ENCODE peak calls at places on chromosomes 12 and 14, in ten cellular contexts. F is sigmoid colon, C is transverse colon, H is A549, D is GM12878, P is esophagus muscularis mucosa, A is ovary, W is tibial nerve, K is K562, O is HepG2. U is an unnamed sample.

GRCh38 chr12:88836156-88836555 is 255.9 kb upstream of the KITLG start:
- DNase-seq in F (no peak), C (no peak), H (no peak), D (no peak), P (no peak), A (no peak), W (no peak), K (no peak), O (peak; percentile 10), U (no peak)

GRCh38 chr12:1347294-1347693 is 247.1 kb downstream of the FBXL14 start:
- DNase-seq in F (no peak), C (no peak), H (no peak), D (no peak), P (no peak), A (no peak), W (no peak), K (no peak), O (no peak), U (no peak)

GRCh38 chr12:92133795-92134637 is 11.6 kb downstream of the BTG1 start:
- DNase-seq in F (no peak), C (no peak), H (no peak), D (no peak), P (no peak), A (no peak), W (no peak), K (no peak), O (no peak), U (no peak)

GRCh38 chr12:75964150-75964549 is 67.4 kb downstream of the PHLDA1 start:
- DNase-seq in F (no peak), C (peak; percentile 38), H (no peak), D (no peak), P (no peak), A (no peak), W (no peak), K (no peak), O (no peak), U (no peak)

GRCh38 chr14:86646688-86647687 is 1117.0 kb downstream of the FLRT2 start:
- DNase-seq in F (no peak), C (no peak), H (no peak), D (no peak), P (no peak), A (no peak), W (no peak), K (no peak), O (peak; percentile 4), U (no peak)

GRCh38 chr12:47983541-47984115 is 20.2 kb downstream of the TMEM106C start:
- DNase-seq in F (peak; percentile 48), C (no peak), H (no peak), D (no peak), P (no peak), A (no peak), W (no peak), K (no peak), O (no peak), U (no peak)

GRCh38 chr12:130014485-130014807 is 110.6 kb upstream of the TMEM132D start:
- DNase-seq in F (no peak), C (no peak), H (no peak), D (no peak), P (no peak), A (no peak), W (no peak), K (no peak), O (no peak), U (no peak)

GRCh38 chr14:96204151-96205058 is at the start of gene BDKRB2:
- DNase-seq in F (peak; percentile 91), C (peak; percentile 82), H (peak; percentile 94), D (no peak), P (no peak), A (peak; percentile 59), W (peak; percentile 74), K (peak; percentile 10), O (peak; percentile 54), U (peak; percentile 90)

GRCh38 chr14:105018414-105018813 is 2.5 kb downstream of the CDCA4 start:
- DNase-seq in F (no peak), C (no peak), H (no peak), D (no peak), P (no peak), A (no peak), W (no peak), K (no peak), O (no peak), U (no peak)

GRCh38 chr14:105022276-105022670 is 1.4 kb upstream of the CDCA4 start:
- DNase-seq in F (no peak), C (no peak), H (no peak), D (no peak), P (no peak), A (no peak), W (no peak), K (no peak), O (no peak), U (peak; percentile 22)

GRCh38 chr14:105021656-105022275 is 883 bp upstream of the CDCA4 start:
- DNase-seq in F (no peak), C (peak; percentile 64), H (peak; percentile 76), D (no peak), P (no peak), A (peak; percentile 37), W (no peak), K (peak; percentile 32), O (peak; percentile 47), U (peak; percentile 71)

GRCh38 chr14:105020815-105021655 is at the start of gene CDCA4:
- DNase-seq in F (peak; percentile 98), C (peak; percentile 97), H (peak; percentile 97), D (peak; percentile 66), P (peak; percentile 99), A (peak; percentile 97), W (peak; percentile 96), K (peak; percentile 97), O (peak; percentile 88), U (peak; percentile 97)

DNA sequence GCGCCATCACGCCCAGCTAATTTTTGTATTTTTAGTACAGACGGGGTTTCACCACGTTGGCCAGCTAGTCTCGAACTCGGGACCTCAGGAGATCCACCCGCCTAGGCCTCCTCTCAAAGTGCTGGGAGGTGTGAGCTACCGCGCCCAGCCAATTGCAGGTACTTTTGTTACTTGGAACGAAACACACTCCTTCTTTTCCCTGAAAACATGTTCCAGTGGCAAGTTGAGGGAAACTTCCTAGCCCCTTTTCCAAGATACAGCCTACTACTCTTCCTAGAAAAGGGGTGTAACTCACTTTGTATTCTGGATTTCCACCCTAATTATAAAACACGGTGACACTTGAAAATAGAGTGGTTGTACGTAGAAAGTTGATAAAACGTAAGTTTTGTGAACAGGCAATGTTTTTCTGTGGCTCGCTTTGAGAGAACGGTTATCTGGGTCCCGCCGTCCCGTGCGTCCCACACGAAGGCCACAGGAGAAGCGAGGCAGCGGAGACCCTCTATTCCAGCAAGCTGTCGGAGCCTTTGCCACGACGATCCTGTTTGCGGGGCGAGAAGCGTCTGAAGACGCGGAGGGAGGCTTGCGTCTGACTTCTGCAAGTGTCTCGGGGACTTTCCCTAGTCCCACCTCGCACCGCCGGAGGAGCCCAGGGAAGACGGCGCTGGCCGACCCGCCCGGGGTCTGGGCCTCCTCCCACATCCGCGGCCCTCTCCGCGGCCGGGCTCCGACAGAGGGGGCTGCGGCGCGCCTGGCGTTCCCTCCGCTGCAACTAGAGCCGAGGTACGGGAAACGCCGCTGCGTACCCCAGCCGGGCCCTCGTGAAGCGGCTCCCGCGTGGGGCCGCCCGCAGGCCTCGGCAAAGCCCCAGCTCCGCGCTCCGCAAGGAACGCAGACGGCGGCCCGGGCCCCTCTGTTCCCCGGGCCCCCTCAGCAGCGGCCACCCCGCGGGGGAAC is 745 bp downstream of the CDCA4 start:
- DNase-seq in F (no peak), C (peak; percentile 60), H (no peak), D (no peak), P (no peak), A (peak; percentile 39), W (no peak), K (no peak), O (no peak), U (no peak)
- TF ChIP-seq CTCF in F (no peak), C (no peak), H (no peak), D (no peak), P (no peak), A (no peak), W (no peak), K (no peak), O (peak; percentile 10), U (no peak)

GRCh38 chr12:34605955-34606748 is 583.9 kb downstream of the ALG10 start:
- DNase-seq in F (peak; percentile 48), C (no peak), H (no peak), D (no peak), P (peak; percentile 60), A (no peak), W (no peak), K (peak; percentile 3), O (no peak), U (no peak)
- TF ChIP-seq EP300 in F (no peak), C (no peak), H (no peak), D (no peak), P (no peak), A (no peak), W (no peak), K (no peak), O (no peak), U (no peak)

GRCh38 chr12:110725267-110725666 is 17.4 kb downstream of the PPP1CC start:
- DNase-seq in F (no peak), C (no peak), H (no peak), D (no peak), P (no peak), A (no peak), W (no peak), K (no peak), O (no peak), U (no peak)

GRCh38 chr12:110728628-110729027 is 14.1 kb downstream of the PPP1CC start:
- DNase-seq in F (no peak), C (no peak), H (no peak), D (no peak), P (no peak), A (no peak), W (no peak), K (no peak), O (no peak), U (no peak)

GRCh38 chr12:110731479-110731878 is 11.2 kb downstream of the PPP1CC start:
- DNase-seq in F (no peak), C (no peak), H (no peak), D (no peak), P (no peak), A (no peak), W (no peak), K (no peak), O (no peak), U (no peak)

GRCh38 chr12:110726018-110726417 is 16.7 kb downstream of the PPP1CC start:
- DNase-seq in F (no peak), C (no peak), H (no peak), D (no peak), P (no peak), A (no peak), W (no peak), K (no peak), O (no peak), U (no peak)

GRCh38 chr12:110726708-110727369 is 15.9 kb downstream of the PPP1CC start:
- DNase-seq in F (no peak), C (no peak), H (no peak), D (no peak), P (no peak), A (no peak), W (no peak), K (no peak), O (no peak), U (no peak)
- TF ChIP-seq CTCF in F (no peak), C (no peak), H (no peak), D (no peak), P (no peak), A (no peak), W (no peak), K (no peak), O (no peak), U (no peak)

GRCh38 chr12:108121353-108121752 is 7.7 kb upstream of the WSCD2 start:
- DNase-seq in F (no peak), C (no peak), H (no peak), D (no peak), P (no peak), A (no peak), W (no peak), K (no peak), O (no peak), U (no peak)

GRCh38 chr12:108120863-108121165 is 8.3 kb upstream of the WSCD2 start:
- DNase-seq in F (no peak), C (no peak), H (no peak), D (no peak), P (no peak), A (no peak), W (no peak), K (no peak), O (no peak), U (no peak)

GRCh38 chr12:108117902-108118301 is 11.2 kb upstream of the WSCD2 start:
- DNase-seq in F (no peak), C (no peak), H (no peak), D (no peak), P (no peak), A (no peak), W (no peak), K (no peak), O (no peak), U (no peak)

GRCh38 chr12:108119974-108120862 is 8.9 kb upstream of the WSCD2 start:
- DNase-seq in F (no peak), C (no peak), H (no peak), D (no peak), P (no peak), A (no peak), W (no peak), K (no peak), O (no peak), U (no peak)

DNA sequence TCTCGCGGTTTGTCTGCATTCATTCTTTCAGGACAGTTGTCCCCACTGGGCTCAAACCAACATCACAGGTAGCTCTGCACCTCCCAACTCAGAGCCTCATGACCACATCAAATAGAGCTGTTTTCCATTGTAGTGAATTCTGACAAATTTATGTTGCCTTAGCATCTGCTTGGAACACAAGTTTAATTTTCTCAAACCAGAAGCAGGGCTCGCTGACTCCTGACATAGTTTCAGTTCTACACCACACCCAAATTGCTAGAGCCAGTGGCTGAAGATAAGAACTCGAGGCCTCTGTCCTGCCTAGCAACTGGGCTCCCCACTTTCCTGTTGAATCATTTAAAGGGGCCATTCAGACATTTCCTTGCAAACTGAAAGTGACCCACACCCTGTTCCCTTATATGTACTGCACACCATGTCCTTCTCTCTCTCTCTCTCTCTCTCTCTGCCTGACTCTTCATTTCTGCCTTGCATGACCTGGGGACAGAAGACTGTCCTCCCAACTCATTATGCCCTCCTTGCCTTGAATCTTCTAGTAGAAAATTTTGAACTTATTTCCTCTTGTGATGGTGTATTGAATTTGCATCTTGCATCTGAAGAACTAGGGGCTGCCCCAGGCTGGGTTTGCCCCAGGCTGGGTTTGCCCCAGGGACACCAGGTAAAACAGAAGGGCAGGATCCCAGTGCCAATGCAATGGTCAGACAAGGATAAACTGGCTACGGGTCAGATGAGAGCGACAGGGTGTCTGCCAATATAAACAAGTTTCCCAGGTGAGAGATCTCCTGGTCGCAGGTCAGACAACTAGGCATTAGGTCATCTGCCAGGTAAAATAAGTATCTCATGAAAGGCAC is 9.7 kb upstream of the WSCD2 start:
- DNase-seq in F (no peak), C (no peak), H (no peak), D (no peak), P (no peak), A (no peak), W (no peak), K (peak; percentile 68), O (no peak), U (no peak)
- TF ChIP-seq EP300 in F (no peak), C (no peak), H (no peak), D (no peak), P (no peak), A (no peak), W (no peak), K (peak; percentile 75), O (no peak), U (no peak)

U was measured in suprapubic skin.